ENCODE peak calls at places on chromosome 22, in nine cellular contexts. H is HCT116, Z is GM23338, Q is A549, D is MM.1S, X is astrocyte, V is hepatocyte, N is IMR-90, Y is mammary epithelial cell. E is an unnamed sample.

GRCh38 chr22:20624161-20624616 is 116.8 kb downstream of the MED15 start:
- DNase-seq in H (no peak), Z (no peak), Q (no peak), D (no peak), X (peak), V (no peak), N (peak), Y (peak), E (no peak)

GRCh38 chr22:38504731-38505594 is 1.1 kb downstream of the DDX17 start:
- DNase-seq in H (no peak), Z (peak), Q (no peak), D (peak), X (peak), V (peak), N (peak), Y (peak), E (no peak)

GRCh38 chr22:47124946-47125345 is 362.5 kb downstream of the TBC1D22A start:
- DNase-seq in H (no peak), Z (peak), Q (no peak), D (no peak), X (no peak), V (no peak), N (no peak), Y (no peak), E (no peak)

GRCh38 chr22:34105461-34106062 is 185.3 kb upstream of the LARGE1 start:
- DNase-seq in H (no peak), Z (peak), Q (peak), D (peak), X (no peak), V (peak), N (no peak), Y (peak), E (no peak)

GRCh38 chr22:20591295-20591645 is 83.9 kb downstream of the MED15 start:
- DNase-seq in H (no peak), Z (no peak), Q (no peak), D (no peak), X (no peak), V (no peak), N (no peak), Y (no peak), E (no peak)

GRCh38 chr22:37240240-37240940 is 3.7 kb downstream of the RAC2 start:
- DNase-seq in H (no peak), Z (no peak), Q (no peak), D (no peak), X (no peak), V (no peak), N (no peak), Y (no peak), E (no peak)

GRCh38 chr22:49765091-49765771 is 62.4 kb downstream of the BRD1 start:
- DNase-seq in H (no peak), Z (no peak), Q (no peak), D (no peak), X (no peak), V (no peak), N (no peak), Y (no peak), E (no peak)

GRCh38 chr22:50189184-50189848 is 3.6 kb downstream of the TRABD start:
- DNase-seq in H (no peak), Z (no peak), Q (no peak), D (no peak), X (no peak), V (no peak), N (no peak), Y (no peak), E (no peak)

GRCh38 chr22:24994070-24994763 is 41.7 kb downstream of the KIAA1671 start:
- DNase-seq in H (peak), Z (peak), Q (no peak), D (no peak), X (peak), V (peak), N (no peak), Y (peak), E (peak)

GRCh38 chr22:30340911-30341685 is 14.4 kb upstream of the TBC1D10A start:
- DNase-seq in H (no peak), Z (no peak), Q (no peak), D (no peak), X (no peak), V (no peak), N (no peak), Y (no peak), E (no peak)

GRCh38 chr22:27972732-27973698 is 54.0 kb upstream of the PITPNB start:
- DNase-seq in H (no peak), Z (no peak), Q (no peak), D (no peak), X (peak), V (no peak), N (peak), Y (no peak), E (no peak)

GRCh38 chr22:49381595-49382450 is 445.9 kb downstream of the BRD1 start:
- DNase-seq in H (no peak), Z (no peak), Q (no peak), D (no peak), X (no peak), V (no peak), N (no peak), Y (no peak), E (no peak)

GRCh38 chr22:37267128-37267587 is 15.2 kb upstream of the CYTH4 start:
- DNase-seq in H (no peak), Z (peak), Q (peak), D (peak), X (no peak), V (peak), N (no peak), Y (no peak), E (no peak)

GRCh38 chr22:25318081-25318823 is 98.8 kb downstream of the CRYBB2 start:
- DNase-seq in H (no peak), Z (no peak), Q (no peak), D (no peak), X (no peak), V (no peak), N (no peak), Y (no peak), E (no peak)

GRCh38 chr22:39528080-39528661 is 4.4 kb downstream of the RPS19BP1 start:
- DNase-seq in H (no peak), Z (no peak), Q (no peak), D (no peak), X (no peak), V (no peak), N (no peak), Y (no peak), E (no peak)

GRCh38 chr22:30253205-30253852 is 6.8 kb upstream of the LIF start:
- DNase-seq in H (no peak), Z (no peak), Q (peak), D (no peak), X (peak), V (peak), N (peak), Y (no peak), E (no peak)

GRCh38 chr22:27919943-27920755 is 1.1 kb upstream of the PITPNB start:
- DNase-seq in H (no peak), Z (peak), Q (peak), D (no peak), X (peak), V (peak), N (peak), Y (peak), E (no peak)

GRCh38 chr22:50730941-50731661 is 6.9 kb upstream of the ACR start:
- DNase-seq in H (no peak), Z (peak), Q (no peak), D (no peak), X (no peak), V (no peak), N (no peak), Y (no peak), E (peak)

GRCh38 chr22:37260939-37261338 is 16.9 kb upstream of the RAC2 start:
- DNase-seq in H (peak), Z (peak), Q (peak), D (peak), X (peak), V (peak), N (peak), Y (peak), E (no peak)

DNA sequence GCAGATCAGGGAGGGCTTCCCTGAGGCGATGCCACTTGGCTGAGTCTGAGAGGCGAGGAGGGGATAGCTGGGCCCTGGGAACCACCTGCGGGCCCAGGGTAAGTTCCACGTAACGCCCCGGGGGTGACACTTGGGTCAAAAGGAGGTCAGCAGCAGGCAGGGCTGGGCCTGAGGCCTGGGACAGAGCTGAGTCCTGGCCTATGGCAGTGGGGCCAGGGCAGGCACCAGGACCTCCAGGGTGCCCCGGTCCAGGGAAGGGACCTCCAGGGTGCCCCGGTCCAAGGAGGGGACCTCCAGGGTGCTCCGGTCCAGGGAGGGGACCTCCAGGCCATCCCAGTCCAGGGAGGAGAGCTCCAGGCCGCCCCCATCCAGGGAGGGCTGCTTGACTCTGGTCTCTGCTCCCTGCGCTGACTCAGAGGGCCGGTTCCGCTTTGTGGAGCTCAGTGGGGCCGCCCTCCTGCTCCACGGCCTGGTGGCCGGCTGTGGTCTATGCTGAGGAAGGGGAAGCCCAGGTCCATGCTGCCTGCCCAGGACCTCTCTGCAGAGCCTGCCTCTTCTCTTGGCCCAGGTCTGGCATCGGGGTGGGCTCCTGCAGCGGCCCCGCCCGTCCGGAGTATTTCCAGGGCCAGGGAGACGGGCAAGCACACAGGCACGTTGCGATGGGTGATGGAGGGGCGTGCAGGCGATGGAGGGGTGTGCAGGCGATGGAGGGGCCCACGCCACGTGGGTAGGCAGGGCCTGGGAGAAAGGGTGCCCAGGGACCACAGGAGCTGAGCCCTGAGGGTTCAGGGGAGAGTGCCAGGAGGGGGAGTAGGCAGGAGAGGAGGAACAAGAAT is 19.5 kb upstream of the WNT7B start:
- DNase-seq in H (no peak), Z (no peak), Q (no peak), D (no peak), X (peak), V (no peak), N (peak), Y (no peak), E (no peak)
- H3K4me3 ChIP-seq in H (no peak), Z (no peak), Q (no peak), D (no peak), X (no peak), V (no peak), N (no peak), Y (no peak), E (no peak)

DNA sequence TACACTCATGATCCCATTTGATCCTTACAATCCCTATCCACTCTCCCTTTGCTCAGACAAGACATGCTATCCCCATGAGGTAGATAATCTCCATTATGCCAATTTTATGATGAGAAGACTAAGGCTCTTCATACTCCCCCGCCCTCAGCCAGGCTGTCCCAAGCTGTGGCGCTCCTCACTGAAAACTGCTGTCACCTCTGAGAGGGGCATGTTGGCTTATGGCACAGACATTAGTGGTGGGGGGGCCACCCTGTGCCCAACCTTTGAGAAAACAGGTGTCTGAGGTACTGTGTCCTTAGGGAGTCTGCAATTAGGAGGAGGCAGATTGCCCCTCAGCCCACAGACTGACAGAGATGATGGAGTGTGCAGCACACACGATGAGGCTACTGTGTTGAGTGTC is 2.4 kb downstream of the DDTL start:
- DNase-seq in H (no peak), Z (no peak), Q (no peak), D (no peak), X (no peak), V (no peak), N (no peak), Y (no peak), E (no peak)
- H3K4me2 ChIP-seq in H (no peak), Z (no peak), Q (peak), D (no peak), X (no peak), V (no peak), N (no peak), Y (no peak), E (no peak)

DNA sequence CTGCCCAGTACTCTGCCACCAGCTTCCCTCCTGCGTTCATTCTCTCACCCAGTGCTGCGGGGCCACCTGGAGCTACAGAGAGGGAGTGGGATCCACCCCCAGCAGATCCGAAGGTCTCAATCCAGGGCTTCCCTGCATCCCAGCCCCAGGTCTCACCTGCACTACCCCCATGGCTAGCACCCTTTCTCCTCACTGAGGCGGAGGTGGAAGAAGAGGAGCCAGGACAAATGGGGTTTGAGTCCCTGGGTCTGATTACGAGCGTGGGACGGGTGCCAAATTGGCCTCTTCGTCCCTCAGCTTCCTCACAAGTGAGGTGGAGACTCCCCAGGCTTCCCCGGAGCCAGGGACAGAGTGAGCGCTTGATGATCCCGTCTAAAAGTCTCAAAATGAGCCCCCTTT is 64.2 kb downstream of the NFAM1 start:
- DNase-seq in H (no peak), Z (no peak), Q (no peak), D (no peak), X (no peak), V (no peak), N (no peak), Y (no peak), E (no peak)
- H3K4me3 ChIP-seq in H (peak), Z (peak), Q (peak), D (no peak), X (no peak), V (peak), N (no peak), Y (peak), E (peak)

GRCh38 chr22:22908495-22908861 is 20.9 kb downstream of the IGLL5 start:
- DNase-seq in H (no peak), Z (no peak), Q (no peak), D (no peak), X (no peak), V (no peak), N (no peak), Y (no peak), E (no peak)

GRCh38 chr22:22910272-22911240 is 22.9 kb downstream of the IGLL5 start:
- DNase-seq in H (no peak), Z (no peak), Q (no peak), D (no peak), X (no peak), V (no peak), N (no peak), Y (no peak), E (no peak)

GRCh38 chr22:22908941-22909604 is 21.5 kb downstream of the IGLL5 start:
- DNase-seq in H (no peak), Z (no peak), Q (no peak), D (no peak), X (no peak), V (no peak), N (no peak), Y (no peak), E (no peak)

GRCh38 chr22:22911327-22912134 is 23.9 kb downstream of the IGLL5 start:
- DNase-seq in H (no peak), Z (no peak), Q (no peak), D (no peak), X (no peak), V (no peak), N (no peak), Y (no peak), E (no peak)

DNA sequence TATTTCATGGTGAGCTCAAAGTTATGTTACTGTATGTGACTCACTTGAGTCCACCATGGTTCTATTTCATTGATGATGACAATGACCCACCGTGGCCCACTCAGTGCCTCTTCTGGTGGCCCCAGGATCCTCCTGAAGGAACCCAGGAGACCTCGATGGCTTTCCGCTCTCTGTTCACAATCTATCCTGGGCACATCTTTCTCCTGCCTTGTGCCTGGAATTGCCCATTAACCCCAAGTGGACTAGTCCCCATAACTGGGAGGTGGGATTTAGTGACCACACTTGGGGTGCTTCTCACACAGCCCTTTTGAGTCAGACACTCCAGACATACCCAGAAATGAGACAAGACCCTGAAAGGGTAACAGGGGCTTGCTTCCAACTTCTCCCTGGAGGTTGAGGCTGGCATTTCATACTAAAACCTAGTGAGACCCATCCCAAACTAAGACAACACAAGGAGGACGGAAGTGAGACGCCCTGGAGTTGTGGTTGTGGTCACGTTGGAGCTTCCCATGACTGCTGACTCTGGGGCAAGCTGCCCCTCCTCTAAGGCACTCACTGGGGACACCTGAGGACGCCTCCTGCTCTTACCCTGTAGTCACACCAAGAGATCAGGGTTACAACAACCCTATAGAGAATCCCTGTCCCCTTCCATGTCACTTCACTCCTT is 22.1 kb downstream of the IGLL5 start:
- DNase-seq in H (no peak), Z (no peak), Q (no peak), D (no peak), X (no peak), V (no peak), N (no peak), Y (no peak), E (no peak)
- H3K4me2 ChIP-seq in H (no peak), Z (no peak), Q (no peak), D (no peak), X (no peak), V (no peak), N (no peak), Y (no peak), E (no peak)

DNA sequence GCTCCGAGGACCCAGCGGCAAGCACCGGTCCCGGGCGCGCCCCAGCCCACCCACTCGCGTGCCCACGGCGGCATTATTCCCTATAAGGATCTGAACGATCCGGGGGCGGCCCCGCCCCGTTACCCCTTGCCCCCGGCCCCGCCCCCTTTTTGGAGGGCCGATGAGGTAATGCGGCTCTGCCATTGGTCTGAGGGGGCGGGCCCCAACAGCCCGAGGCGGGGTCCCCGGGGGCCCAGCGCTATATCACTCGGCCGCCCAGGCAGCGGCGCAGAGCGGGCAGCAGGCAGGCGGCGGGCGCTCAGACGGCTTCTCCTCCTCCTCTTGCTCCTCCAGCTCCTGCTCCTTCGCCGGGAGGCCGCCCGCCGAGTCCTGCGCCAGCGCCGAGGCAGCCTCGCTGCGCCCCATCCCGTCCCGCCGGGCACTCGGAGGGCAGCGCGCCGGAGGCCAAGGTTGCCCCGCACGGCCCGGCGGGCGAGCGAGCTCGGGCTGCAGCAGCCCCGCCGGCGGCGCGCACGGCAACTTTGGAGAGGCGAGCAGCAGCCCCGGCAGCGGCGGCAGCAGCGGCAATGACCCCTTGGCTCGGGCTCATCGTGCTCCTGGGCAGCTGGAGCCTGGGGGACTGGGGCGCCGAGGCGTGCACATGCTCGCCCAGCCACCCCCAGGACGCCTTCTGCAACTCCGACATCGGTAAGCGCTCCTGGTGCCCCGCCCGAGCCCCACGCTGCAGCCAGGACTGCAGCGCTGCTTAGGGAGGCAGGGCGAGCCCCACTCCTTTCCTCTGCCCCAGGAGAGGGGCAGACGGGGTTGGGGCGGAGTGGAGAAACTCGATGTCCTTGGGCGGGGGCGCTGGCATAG is at the start of gene TIMP3:
- DNase-seq in H (no peak), Z (peak), Q (no peak), D (no peak), X (peak), V (peak), N (peak), Y (peak), E (no peak)
- H3K4me3 ChIP-seq in H (peak), Z (peak), Q (peak), D (no peak), X (peak), V (peak), N (peak), Y (peak), E (peak)

GRCh38 chr22:43481528-43482309 is 69.9 kb downstream of the MPPED1 start:
- DNase-seq in H (no peak), Z (peak), Q (no peak), D (no peak), X (no peak), V (no peak), N (no peak), Y (no peak), E (no peak)
- H3K4me2 ChIP-seq in H (no peak), Z (peak), Q (no peak), D (no peak), X (no peak), V (no peak), N (no peak), Y (no peak), E (no peak)

E was measured in keratinocyte.